ENCODE peak calls at places on chromosome 13, in five cellular contexts. C, K, B, G and O are unnamed samples.

GRCh38 chr13:110593430-110594130 is 21.8 kb upstream of the NAXD start:
- DNase-seq in C (no peak), K (no peak), B (no peak), G (no peak), O (no peak)

GRCh38 chr13:83350569-83350968 is 531.7 kb downstream of the SLITRK1 start:
- DNase-seq in C (no peak), K (no peak), B (no peak), G (no peak), O (no peak)

GRCh38 chr13:37747071-37747612 is 122.4 kb downstream of the TRPC4 start:
- DNase-seq in C (no peak), K (no peak), B (no peak), G (peak), O (no peak)

GRCh38 chr13:67367385-67367784 is 137.2 kb upstream of the PCDH9 start:
- DNase-seq in C (no peak), K (no peak), B (no peak), G (no peak), O (no peak)

GRCh38 chr13:108220042-108220441 is 1.9 kb downstream of the ABHD13 start:
- DNase-seq in C (no peak), K (no peak), B (no peak), G (no peak), O (no peak)

GRCh38 chr13:22837980-22838615 is 342.7 kb upstream of the SGCG start:
- DNase-seq in C (no peak), K (no peak), B (peak), G (no peak), O (no peak)

GRCh38 chr13:33125821-33126570 is 109.8 kb downstream of the KL start:
- DNase-seq in C (no peak), K (no peak), B (peak), G (peak), O (peak)

GRCh38 chr13:114283581-114283980 is 2.2 kb downstream of the UPF3A start:
- DNase-seq in C (no peak), K (no peak), B (no peak), G (no peak), O (no peak)

GRCh38 chr13:33547035-33547434 is 261.5 kb upstream of the STARD13 start:
- DNase-seq in C (no peak), K (no peak), B (no peak), G (no peak), O (no peak)

GRCh38 chr13:28582225-28582891 is 76.6 kb upstream of the POMP start:
- DNase-seq in C (no peak), K (no peak), B (no peak), G (no peak), O (no peak)

GRCh38 chr13:110283661-110284516 is 23.1 kb downstream of the COL4A1 start:
- DNase-seq in C (no peak), K (no peak), B (no peak), G (no peak), O (no peak)

GRCh38 chr13:69108486-69108885 is 999.1 kb upstream of the ATXN8OS start:
- DNase-seq in C (no peak), K (no peak), B (no peak), G (no peak), O (no peak)

GRCh38 chr13:101552797-101553196 is 100.3 kb downstream of the ITGBL1 start:
- DNase-seq in C (no peak), K (no peak), B (no peak), G (no peak), O (no peak)

GRCh38 chr13:76019421-76020044 is 383.4 kb downstream of the LMO7 start:
- DNase-seq in C (no peak), K (no peak), B (peak), G (no peak), O (no peak)

GRCh38 chr13:102197193-102197592 is 204.7 kb downstream of the FGF14 start:
- DNase-seq in C (no peak), K (no peak), B (no peak), G (no peak), O (no peak)

GRCh38 chr13:44218501-44219240 is 155.0 kb upstream of the SERP2 start:
- DNase-seq in C (no peak), K (no peak), B (peak), G (no peak), O (peak)

GRCh38 chr13:99721606-99722384 is 220.5 kb downstream of the TM9SF2 start:
- DNase-seq in C (no peak), K (no peak), B (no peak), G (no peak), O (no peak)

GRCh38 chr13:19179916-19180315 is 1.7 kb downstream of the TUBA3C start:
- DNase-seq in C (no peak), K (peak), B (no peak), G (no peak), O (no peak)

GRCh38 chr13:23621316-23621645 is 51.1 kb downstream of the TNFRSF19 start:
- DNase-seq in C (no peak), K (no peak), B (no peak), G (peak), O (no peak)

GRCh38 chr13:90696254-90696653 is 651.2 kb upstream of the MIR17HG start:
- DNase-seq in C (no peak), K (no peak), B (no peak), G (no peak), O (no peak)

GRCh38 chr13:105327727-105328126 is 1207.7 kb downstream of the EFNB2 start:
- DNase-seq in C (no peak), K (no peak), B (no peak), G (no peak), O (no peak)

GRCh38 chr13:33678906-33679657 is 138.9 kb upstream of the RFC3 start:
- DNase-seq in C (peak), K (no peak), B (peak), G (no peak), O (peak)

GRCh38 chr13:74325106-74325505 is 190.9 kb upstream of the KLF12 start:
- DNase-seq in C (no peak), K (peak), B (no peak), G (peak), O (no peak)

GRCh38 chr13:99585609-99586008 is 84.3 kb downstream of the TM9SF2 start:
- DNase-seq in C (no peak), K (no peak), B (no peak), G (no peak), O (no peak)

GRCh38 chr13:109348514-109349340 is 437.7 kb downstream of the IRS2 start:
- DNase-seq in C (no peak), K (no peak), B (no peak), G (no peak), O (no peak)

GRCh38 chr13:77113496-77113895 is 86.5 kb upstream of the FBXL3 start:
- DNase-seq in C (no peak), K (no peak), B (no peak), G (no peak), O (no peak)

GRCh38 chr13:41811588-41812021 is 149.3 kb downstream of the VWA8 start:
- DNase-seq in C (no peak), K (no peak), B (no peak), G (no peak), O (no peak)

GRCh38 chr13:78589206-78589605 is 14.1 kb downstream of the POU4F1 start:
- DNase-seq in C (no peak), K (no peak), B (peak), G (no peak), O (no peak)

GRCh38 chr13:91133941-91134772 is 213.3 kb upstream of the MIR17HG start:
- DNase-seq in C (no peak), K (no peak), B (no peak), G (peak), O (no peak)

GRCh38 chr13:28138012-28138755 is at the start of gene PAN3:
- DNase-seq in C (peak), K (peak), B (peak), G (peak), O (peak)

GRCh38 chr13:38103851-38104250 is 234.3 kb upstream of the TRPC4 start:
- DNase-seq in C (no peak), K (no peak), B (no peak), G (no peak), O (no peak)

GRCh38 chr13:23427342-23428182 is 5.9 kb downstream of the SACS start:
- DNase-seq in C (no peak), K (no peak), B (no peak), G (peak), O (no peak)

GRCh38 chr13:38262211-38262610 is 87.4 kb upstream of the UFM1 start:
- DNase-seq in C (no peak), K (no peak), B (no peak), G (no peak), O (no peak)

GRCh38 chr13:21974741-21975140 is 303.9 kb downstream of the FGF9 start:
- DNase-seq in C (no peak), K (no peak), B (no peak), G (no peak), O (no peak)

GRCh38 chr13:99354371-99354951 is 47.3 kb upstream of the GPR183 start:
- DNase-seq in C (no peak), K (no peak), B (no peak), G (no peak), O (no peak)

GRCh38 chr13:35785563-35786327 is 309.3 kb upstream of the MAB21L1 start:
- DNase-seq in C (no peak), K (no peak), B (no peak), G (no peak), O (no peak)

GRCh38 chr13:35781661-35782060 is 305.2 kb upstream of the MAB21L1 start:
- DNase-seq in C (no peak), K (no peak), B (no peak), G (no peak), O (no peak)

GRCh38 chr13:35782793-35783192 is 306.3 kb upstream of the MAB21L1 start:
- DNase-seq in C (no peak), K (no peak), B (no peak), G (no peak), O (no peak)

GRCh38 chr13:35781044-35781443 is 304.6 kb upstream of the MAB21L1 start:
- DNase-seq in C (no peak), K (no peak), B (no peak), G (no peak), O (no peak)

DNA sequence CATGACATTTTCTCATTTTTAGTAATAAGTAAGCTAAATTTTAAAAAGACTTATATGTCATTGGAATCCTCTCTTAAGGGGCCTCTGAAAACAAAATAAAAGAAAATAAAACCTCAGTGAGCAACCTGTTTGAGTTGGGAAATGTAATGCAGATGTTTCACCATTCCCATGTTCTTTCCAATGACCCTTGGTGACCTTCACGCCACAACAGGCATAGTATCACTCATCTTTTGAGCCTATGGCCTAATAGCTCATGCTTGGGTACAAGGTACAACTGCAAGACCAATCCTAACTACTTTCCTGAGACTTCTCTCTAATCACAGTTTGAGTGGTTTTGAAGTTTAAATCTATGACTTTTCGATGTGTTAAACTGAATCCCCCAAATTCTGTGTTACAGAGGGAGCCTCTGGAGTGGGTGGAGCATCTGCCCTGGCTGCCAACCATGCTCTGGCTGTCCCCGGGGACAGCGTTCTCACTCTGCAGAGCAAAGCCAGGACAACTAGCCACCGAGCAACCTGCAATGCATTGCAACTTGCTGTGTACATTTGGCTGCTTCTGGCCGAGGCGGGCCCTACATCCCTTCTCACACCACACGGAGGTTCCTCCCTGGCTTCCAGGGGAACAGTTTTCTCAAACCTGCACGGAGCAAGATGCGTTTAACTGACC is 307.9 kb upstream of the MAB21L1 start:
- DNase-seq in C (no peak), K (no peak), B (no peak), G (no peak), O (no peak)
- TF ChIP-seq CTCF in C (no peak), K (no peak), B (no peak), G (no peak), O (no peak)

DNA sequence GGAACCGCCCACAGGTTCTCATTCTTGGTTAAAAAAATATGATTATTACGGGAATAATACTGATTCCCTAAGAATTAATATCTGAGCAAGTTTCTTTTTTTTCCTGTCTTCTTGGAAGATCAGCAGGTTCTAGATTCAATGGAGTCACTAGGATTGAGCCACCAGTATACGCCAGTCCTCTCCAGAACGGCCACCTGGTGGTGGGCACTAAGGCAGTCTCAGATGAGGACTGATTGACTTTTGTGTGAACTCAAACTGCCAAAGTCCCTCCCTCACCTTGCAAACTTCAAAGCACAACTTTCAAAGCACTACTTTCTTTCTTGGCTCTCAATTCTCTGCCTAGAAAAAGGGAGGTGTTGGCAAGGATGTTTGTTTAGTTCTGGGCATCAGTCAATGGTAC is 33.3 kb upstream of the ALOX5AP start:
- DNase-seq in C (no peak), K (no peak), B (no peak), G (no peak), O (no peak)
- TF ChIP-seq CTCF in C (no peak), K (no peak), B (no peak), G (no peak), O (no peak)

DNA sequence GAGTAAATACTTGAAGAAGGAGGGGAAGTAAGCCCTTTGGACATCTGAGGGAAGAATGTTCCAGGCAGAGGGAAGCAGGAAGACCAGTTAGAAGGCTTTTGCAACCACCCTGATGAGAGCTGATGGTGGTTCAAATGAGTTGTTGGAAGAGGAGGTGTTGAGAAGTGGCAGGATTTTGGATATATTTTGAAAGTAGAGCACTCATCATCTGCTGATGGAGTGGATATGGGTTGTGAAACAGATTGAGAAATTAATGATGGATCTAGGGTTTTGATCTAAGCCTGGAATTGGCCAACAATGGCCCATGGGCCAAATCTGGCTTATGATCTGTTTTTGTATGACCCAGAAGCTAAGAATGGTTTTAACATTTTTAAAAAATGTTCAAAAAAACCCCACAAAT is 230.7 kb downstream of the NDFIP2 start:
- DNase-seq in C (no peak), K (no peak), B (no peak), G (no peak), O (no peak)
- TF ChIP-seq CTCF in C (no peak), K (no peak), B (no peak), G (no peak), O (no peak)

GRCh38 chr13:107138468-107138867 is 570.5 kb upstream of the ARGLU1 start:
- DNase-seq in C (no peak), K (no peak), B (no peak), G (no peak), O (no peak)
- TF ChIP-seq CTCF in C (no peak), K (no peak), B (no peak), G (no peak), O (no peak)

DNA sequence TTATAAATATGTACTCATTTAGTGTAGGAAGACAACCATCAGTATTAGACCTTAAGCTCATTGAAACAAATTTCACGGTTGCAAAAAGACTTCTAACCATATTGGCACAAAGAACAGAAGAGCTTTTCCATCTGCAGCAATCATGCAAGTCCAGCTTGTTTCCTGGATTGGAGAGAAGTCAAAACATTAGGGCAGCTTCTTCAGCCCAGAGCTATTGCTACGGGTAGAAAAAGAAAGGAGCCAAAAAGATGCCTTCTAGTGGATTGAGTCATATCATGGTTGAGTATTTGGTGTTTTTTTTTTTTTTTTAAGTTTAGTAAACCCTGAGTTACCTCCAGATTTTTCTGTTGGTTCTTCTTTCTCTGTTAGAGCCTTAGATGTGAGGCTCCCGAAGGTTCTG is 99.8 kb downstream of the WDFY2 start:
- DNase-seq in C (no peak), K (no peak), B (no peak), G (no peak), O (no peak)
- TF ChIP-seq CTCF in C (no peak), K (no peak), B (no peak), G (no peak), O (no peak)

GRCh38 chr13:46149272-46150133 is 32.5 kb downstream of the LCP1 start:
- DNase-seq in C (no peak), K (no peak), B (no peak), G (no peak), O (no peak)

GRCh38 chr13:46145950-46146349 is 36.0 kb downstream of the LCP1 start:
- DNase-seq in C (no peak), K (no peak), B (no peak), G (no peak), O (no peak)

GRCh38 chr13:46143239-46143701 is 38.4 kb upstream of the CPB2 start:
- DNase-seq in C (no peak), K (no peak), B (no peak), G (no peak), O (no peak)

GRCh38 chr13:46150134-46150693 is 31.8 kb downstream of the LCP1 start:
- DNase-seq in C (no peak), K (no peak), B (no peak), G (no peak), O (no peak)

DNA sequence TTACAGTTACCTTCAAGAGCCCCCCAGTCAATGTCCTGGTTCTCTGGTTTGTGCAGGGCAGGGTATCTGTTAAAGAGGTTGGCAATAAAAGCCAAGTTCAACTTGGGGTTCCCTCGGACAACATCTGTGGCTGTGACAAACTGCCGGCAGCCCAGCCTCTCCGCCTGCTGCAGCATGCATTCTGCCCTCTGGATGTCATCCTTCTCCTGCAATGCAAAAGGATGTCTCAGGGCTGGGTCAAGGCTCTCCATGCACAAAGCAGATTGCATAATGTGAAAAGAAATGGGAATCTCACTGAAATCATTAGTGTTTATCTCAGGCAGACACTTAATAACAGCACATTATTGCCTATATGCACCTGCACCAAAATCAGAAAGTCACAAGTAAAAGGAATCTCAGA is 35.1 kb downstream of the LCP1 start:
- DNase-seq in C (no peak), K (no peak), B (no peak), G (no peak), O (no peak)
- TF ChIP-seq CTCF in C (peak), K (no peak), B (peak), G (no peak), O (no peak)

DNA sequence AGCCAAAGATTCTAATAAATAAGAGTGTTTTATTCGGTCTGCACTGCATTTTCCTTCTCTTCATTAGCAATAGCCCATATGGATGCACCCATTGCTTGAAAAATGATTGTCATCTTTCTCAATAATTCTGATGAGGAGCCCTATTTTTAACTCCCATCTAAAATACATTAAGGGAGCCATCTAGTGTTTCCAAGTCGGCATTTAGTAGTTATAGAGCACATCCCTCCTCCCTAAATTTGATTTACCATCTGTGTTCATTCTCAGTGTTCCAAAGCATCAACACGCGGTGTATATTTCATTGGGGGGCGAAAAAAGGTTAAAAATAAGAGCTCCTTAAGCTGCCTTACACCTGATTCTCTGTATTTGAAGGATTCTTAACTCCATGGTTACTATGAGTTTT is 119.2 kb upstream of the IPO5 start:
- DNase-seq in C (no peak), K (no peak), B (no peak), G (no peak), O (no peak)
- TF ChIP-seq CTCF in C (no peak), K (no peak), B (no peak), G (no peak), O (no peak)